ENCODE peak calls at places on chromosome X, in seven cellular contexts. C is K562, Y is heart left ventricle, N is ascending aorta, D is sigmoid colon, P is astrocyte, I is GM23338. F is an unnamed sample.

GRCh38 chrX:29466441-29466840 is 748.9 kb upstream of the MAGEB2 start:
- DNase-seq in N (no peak), P (peak; percentile 0), Y (no peak), I (no peak), D (no peak), C (no peak), F (no peak)

GRCh38 chrX:154372612-154373022 is 1.8 kb downstream of the FLNA start:
- DNase-seq in Y (no peak), P (peak; percentile 51), D (no peak), N (no peak), I (no peak), C (no peak), F (no peak)

GRCh38 chrX:17703201-17703600 is 34.1 kb upstream of the SCML1 start:
- DNase-seq in Y (no peak), P (no peak), C (no peak), I (no peak), N (no peak), D (no peak), F (no peak)

GRCh38 chrX:97740886-97741285 is 857.2 kb downstream of the RPA4 start:
- DNase-seq in Y (no peak), N (no peak), D (no peak), I (no peak), C (no peak), P (no peak), F (no peak)

GRCh38 chrX:43655961-43656494 is at the start of gene MAOA:
- DNase-seq in C (no peak), I (peak; percentile 60), D (peak; percentile 92), N (peak; percentile 64), P (no peak), Y (peak; percentile 75), F (peak; percentile 79)

GRCh38 chrX:115173181-115173580 is 16.0 kb upstream of the RBMXL3 start:
- DNase-seq in P (no peak), N (no peak), C (no peak), Y (no peak), D (no peak), I (peak; percentile 14), F (no peak)

GRCh38 chrX:17617794-17618193 is 119.5 kb upstream of the SCML1 start:
- DNase-seq in P (peak; percentile 60), D (no peak), C (no peak), N (no peak), Y (no peak), I (no peak), F (no peak)

GRCh38 chrX:53684415-53685192 is 1.9 kb downstream of the HUWE1 start:
- DNase-seq in D (no peak), N (no peak), Y (no peak), C (no peak), I (peak; percentile 3), P (no peak), F (no peak)

GRCh38 chrX:54891573-54891972 is 29.1 kb upstream of the TRO start:
- DNase-seq in Y (no peak), P (peak; percentile 16), N (no peak), C (peak; percentile 16), I (peak; percentile 46), D (no peak), F (no peak)

GRCh38 chrX:45261005-45261404 is 60.3 kb upstream of the DIPK2B start:
- DNase-seq in C (no peak), D (no peak), I (peak; percentile 4), P (no peak), N (no peak), Y (no peak), F (no peak)

GRCh38 chrX:103878466-103879151 is 46.6 kb upstream of the RAB9B start:
- DNase-seq in N (no peak), C (no peak), P (peak; percentile 75), Y (no peak), D (no peak), I (peak; percentile 7), F (no peak)

GRCh38 chrX:155070663-155070974 is 317 bp downstream of the CMC4 start:
- DNase-seq in N (no peak), P (no peak), C (peak; percentile 36), Y (no peak), I (no peak), D (peak; percentile 67), F (no peak)

GRCh38 chrX:118523920-118524319 is 28.3 kb downstream of the DOCK11 start:
- DNase-seq in Y (no peak), D (no peak), P (no peak), N (no peak), C (no peak), I (no peak), F (no peak)

GRCh38 chrX:137428251-137428661 is 137.7 kb upstream of the ZIC3 start:
- DNase-seq in C (no peak), Y (no peak), I (peak; percentile 40), N (no peak), P (no peak), D (no peak), F (no peak)

GRCh38 chrX:141467442-141467841 is 117.1 kb downstream of the SPANXA1 start:
- DNase-seq in P (no peak), D (no peak), Y (no peak), C (no peak), I (peak; percentile 37), N (no peak), F (no peak)

GRCh38 chrX:65127804-65128203 is 151.6 kb upstream of the ZC4H2 start:
- DNase-seq in Y (no peak), D (no peak), I (peak; percentile 0), C (no peak), P (no peak), N (no peak), F (no peak)

GRCh38 chrX:13733506-13733905 is 914 bp downstream of the TRAPPC2 start:
- DNase-seq in D (no peak), C (no peak), Y (no peak), I (no peak), P (no peak), N (no peak), F (no peak)

GRCh38 chrX:80285131-80285773 is 135.0 kb upstream of the TENT5D start:
- DNase-seq in P (no peak), D (no peak), Y (no peak), C (no peak), I (peak; percentile 61), N (no peak), F (no peak)

GRCh38 chrX:150680974-150681373 is 12.2 kb upstream of the MTMR1 start:
- DNase-seq in C (no peak), N (no peak), Y (no peak), I (peak; percentile 48), D (no peak), P (no peak), F (no peak)

GRCh38 chrX:70196961-70197805 is 19.9 kb downstream of the DGAT2L6 start:
- DNase-seq in P (no peak), I (peak; percentile 79), D (no peak), Y (no peak), C (peak; percentile 70), N (no peak), F (no peak)

GRCh38 chrX:53080628-53081580 is 1.3 kb upstream of the TSPYL2 start:
- DNase-seq in N (no peak), D (no peak), Y (no peak), I (peak; percentile 11), P (peak; percentile 21), C (no peak), F (no peak)

GRCh38 chrX:128800138-128800537 is 723.2 kb downstream of the SMARCA1 start:
- DNase-seq in P (no peak), D (no peak), N (no peak), I (peak; percentile 52), C (no peak), Y (no peak), F (no peak)

GRCh38 chrX:112851806-112852205 is 11.2 kb upstream of the AMOT start:
- DNase-seq in C (no peak), P (peak; percentile 68), D (no peak), N (no peak), I (no peak), Y (no peak), F (no peak)

GRCh38 chrX:3550871-3551270 is 162.6 kb downstream of the PRKX start:
- DNase-seq in N (no peak), D (no peak), I (no peak), Y (no peak), C (no peak), P (no peak), F (no peak)

GRCh38 chrX:153763989-153764755 is at the start of gene PLXNB3:
- DNase-seq in N (peak; percentile 32), D (peak; percentile 92), C (peak; percentile 49), P (peak; percentile 18), Y (peak; percentile 75), I (peak; percentile 74), F (peak; percentile 89)

DNA sequence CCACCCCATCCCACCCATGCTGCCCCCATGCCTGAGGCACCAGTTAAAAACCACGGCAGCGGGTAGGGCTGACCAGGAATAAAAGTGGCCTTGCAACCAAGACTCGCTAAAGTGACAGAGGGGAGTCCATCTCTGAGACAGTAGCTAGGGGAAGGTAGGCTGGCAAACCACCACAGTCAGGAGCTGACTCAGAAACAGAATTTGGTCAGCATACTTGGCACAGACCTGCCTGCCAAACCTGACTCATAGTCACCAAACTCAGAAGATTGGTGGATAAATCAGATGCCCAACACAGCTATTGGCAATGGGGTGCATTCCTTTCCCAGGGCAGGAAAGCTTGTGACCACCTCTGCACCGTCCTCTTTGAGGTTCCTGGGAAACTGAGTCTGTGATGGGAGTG is 193.8 kb downstream of the BCOR start:
- DNase-seq in Y (no peak), C (no peak), I (no peak), D (no peak), P (peak; percentile 56), N (no peak), F (no peak)
- H3K4me1 ChIP-seq in Y (peaks cover 6% of the 10 kb centered on the region), C (peaks cover 10% of the 10 kb centered on the region), I (no peaks in the 10 kb centered on the region), D (no peaks in the 10 kb centered on the region), P (peaks cover 37% of the 10 kb centered on the region), N (peaks cover 13% of the 10 kb centered on the region), F (no peaks in the 10 kb centered on the region)

GRCh38 chrX:11728556-11728955 is 29.5 kb upstream of the MSL3 start:
- DNase-seq in N (no peak), P (no peak), D (no peak), C (no peak), I (no peak), Y (no peak), F (no peak)
- H3K27me3 ChIP-seq in N (no peaks in the 10 kb centered on the region), P (no peaks in the 10 kb centered on the region), D (no peaks in the 10 kb centered on the region), C (no peaks in the 10 kb centered on the region), I (no peaks in the 10 kb centered on the region), Y (peaks cover 50% of the 10 kb centered on the region), F (no peaks in the 10 kb centered on the region)

GRCh38 chrX:16112428-16112827 is 10.9 kb upstream of the GRPR start:
- DNase-seq in C (no peak), P (no peak), D (no peak), I (peak; percentile 11), N (no peak), Y (no peak), F (no peak)
- TF ChIP-seq CTCF in C (peak; percentile 14), P (no peak), D (no peak), I (peak; percentile 32), N (no peak), Y (no peak), F (no peak)

DNA sequence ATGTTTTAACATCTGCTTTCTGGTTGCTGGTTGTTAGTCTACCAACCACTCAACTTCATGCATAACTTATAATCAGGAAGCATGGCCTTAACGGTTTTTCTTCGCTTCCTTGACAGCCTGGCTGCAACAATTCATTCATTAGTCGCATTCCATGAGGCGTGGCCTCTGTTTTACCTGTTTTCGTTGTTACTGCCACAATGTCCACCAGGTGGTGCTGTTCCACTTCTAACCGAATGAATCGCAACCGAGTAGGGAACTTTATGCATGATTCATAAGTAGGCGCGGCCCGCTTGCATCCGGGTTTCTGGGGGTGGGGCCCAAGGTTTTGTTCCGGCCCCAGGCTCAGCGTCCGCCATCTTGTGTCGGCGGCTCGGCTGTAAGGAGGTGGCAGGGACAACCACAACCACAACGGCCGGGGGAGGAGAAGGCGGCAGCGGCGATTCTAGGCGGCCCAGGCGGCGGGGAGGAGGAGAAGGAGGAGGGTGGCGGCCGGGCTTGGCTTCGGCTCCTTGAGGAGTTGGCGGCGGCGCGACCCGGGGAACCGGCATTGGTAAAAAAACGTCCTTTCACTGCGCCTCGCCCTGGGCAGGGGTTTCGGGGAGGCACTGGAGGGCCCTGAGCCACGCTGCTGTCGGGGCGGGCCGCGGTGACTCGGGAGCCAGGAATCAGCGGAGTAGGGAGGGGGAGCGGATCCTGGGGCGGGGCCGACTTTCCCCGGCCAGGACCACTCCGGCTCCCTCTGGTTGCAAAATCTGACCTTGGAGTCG is at the start of gene UBA1:
- DNase-seq in Y (peak; percentile 97), P (peak; percentile 89), N (peak; percentile 92), D (peak; percentile 98), C (peak; percentile 86), I (peak; percentile 95), F (peak; percentile 96)
- H3K4me1 ChIP-seq in Y (peaks cover 68% of the 10 kb centered on the region), P (peaks cover 30% of the 10 kb centered on the region), N (peaks cover 24% of the 10 kb centered on the region), D (no peaks in the 10 kb centered on the region), C (peaks cover 23% of the 10 kb centered on the region), I (peaks cover 28% of the 10 kb centered on the region), F (peaks cover 15% of the 10 kb centered on the region)